ENCODE peak calls at places on chromosomes 6 and 20, in five cellular contexts. I, T, D, K and J are unnamed samples.
A peak's percentile ranks its signal among the peaks of the same experiment; 100 is the strongest.

GRCh38 chr6:131400054-131400781 is 172.8 kb upstream of the ARG1 start:
- DNase-seq in T (no peak), I (peak; percentile 93), D (no peak), K (peak; percentile 75), J (peak; percentile 93)

GRCh38 chr20:22908944-22909343 is 126.2 kb upstream of the SSTR4 start:
- DNase-seq in I (no peak), T (no peak), K (no peak), D (no peak), J (no peak)

GRCh38 chr6:33091957-33092356 is 16.2 kb downstream of the HLA-DPB1 start:
- DNase-seq in D (no peak), K (no peak), I (no peak), T (peak; percentile 39), J (no peak)

GRCh38 chr20:38870733-38871559 is 55.3 kb upstream of the FAM83D start:
- DNase-seq in D (peak; percentile 72), T (no peak), I (peak; percentile 44), K (peak; percentile 17), J (peak; percentile 2)

GRCh38 chr20:45538209-45538798 is 978 bp downstream of the WFDC6 start:
- DNase-seq in T (no peak), K (no peak), I (peak; percentile 90), D (no peak), J (no peak)

GRCh38 chr6:12605888-12606345 is 110.7 kb upstream of the PHACTR1 start:
- DNase-seq in T (no peak), K (peak; percentile 81), I (peak; percentile 61), D (no peak), J (peak; percentile 71)

GRCh38 chr20:32581839-32582658 is 3.1 kb downstream of the NOL4L start:
- DNase-seq in K (no peak), I (no peak), D (no peak), T (no peak), J (no peak)

GRCh38 chr6:127459231-127459641 is at the start of gene KIAA0408:
- DNase-seq in D (no peak), K (peak; percentile 82), I (peak; percentile 20), T (peak; percentile 52), J (peak; percentile 86)

GRCh38 chr6:35218021-35218420 is 4.3 kb downstream of the SCUBE3 start:
- DNase-seq in I (no peak), T (no peak), K (peak; percentile 58), D (no peak), J (peak; percentile 38)

GRCh38 chr6:73073238-73073637 is 152.1 kb downstream of the KHDC1L start:
- DNase-seq in T (no peak), K (no peak), D (no peak), I (peak; percentile 10), J (no peak)

GRCh38 chr20:36478137-36478905 is 63.0 kb upstream of the MYL9 start:
- DNase-seq in T (no peak), D (no peak), I (no peak), K (no peak), J (no peak)
- TF ChIP-seq CTCF in T (no peak), D (no peak), I (no peak), K (no peak), J (no peak)

DNA sequence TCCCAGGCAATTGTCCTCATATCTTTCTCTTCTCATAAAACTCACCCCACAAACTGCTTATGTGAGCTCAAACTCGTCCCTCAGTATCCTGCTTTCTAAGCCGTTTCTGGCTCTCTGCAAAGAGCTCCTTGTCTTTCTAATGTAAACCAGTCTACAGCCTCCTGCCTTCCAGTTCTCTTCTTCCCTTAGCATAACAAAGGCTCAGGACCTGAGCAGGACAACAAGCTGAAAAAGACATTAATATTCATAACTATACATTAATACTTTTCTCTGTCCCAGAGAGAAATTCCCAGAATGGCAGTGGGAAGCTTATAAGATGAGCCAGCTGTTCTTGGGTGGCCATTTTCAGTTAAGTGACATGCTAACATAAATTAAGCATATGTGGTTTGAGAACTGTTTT is 207.0 kb upstream of the TCF21 start:
- DNase-seq in T (no peak), D (no peak), K (no peak), I (no peak), J (no peak)
- H3K4me3 ChIP-seq in T (no peak overlapping the region), D (no peak overlapping the region), K (no peak overlapping the region), I (no peak overlapping the region), J (no peak overlapping the region)

DNA sequence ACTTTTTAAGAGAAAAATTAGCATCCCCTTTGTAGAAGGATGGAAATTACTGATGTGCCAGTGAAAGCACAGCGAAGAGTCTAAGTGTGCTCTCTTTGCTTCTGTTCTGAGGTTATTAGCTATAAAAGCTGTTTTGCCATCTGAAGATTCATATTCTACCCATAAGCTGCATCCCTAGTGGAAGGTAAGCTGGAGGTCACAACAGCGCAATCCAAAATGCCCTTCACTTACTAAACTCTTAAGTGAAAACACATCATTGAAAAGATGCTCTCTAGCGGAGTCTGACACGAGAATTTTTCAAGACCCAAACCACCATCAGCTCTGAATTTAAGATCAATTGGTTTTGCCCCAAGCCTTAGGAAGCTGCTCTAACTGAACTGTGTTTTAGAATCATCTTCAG is 113.5 kb downstream of the ZMYND8 start:
- DNase-seq in I (no peak), T (no peak), K (no peak), D (no peak), J (no peak)
- TF ChIP-seq CTCF in I (no peak), T (no peak), K (no peak), D (no peak), J (no peak)

DNA sequence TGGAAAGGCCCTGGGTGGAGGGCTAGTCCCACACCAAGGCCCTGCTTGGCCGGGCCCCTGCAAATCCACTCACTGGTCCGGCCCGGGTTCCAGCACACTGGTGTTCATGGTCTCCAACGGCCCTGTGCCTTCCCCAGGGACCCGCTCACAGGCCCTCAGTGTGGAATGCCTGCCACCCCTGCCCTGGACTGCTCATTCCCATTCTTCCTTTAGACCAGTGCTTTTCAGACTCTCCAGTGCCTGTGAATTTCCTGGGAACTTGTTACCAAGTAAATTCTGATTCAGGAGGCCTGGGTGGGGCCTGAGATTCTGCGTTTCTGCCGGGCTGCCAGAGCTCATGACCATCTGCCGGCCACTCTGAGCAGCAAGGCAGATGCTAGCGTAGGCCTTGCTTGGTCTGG is 5.7 kb upstream of the PXDC1 start:
- DNase-seq in T (no peak), K (no peak), D (no peak), I (no peak), J (no peak)
- H3K4me3 ChIP-seq in T (no peak overlapping the region), K (no peak overlapping the region), D (no peak overlapping the region), I (no peak overlapping the region), J (no peak overlapping the region)

DNA sequence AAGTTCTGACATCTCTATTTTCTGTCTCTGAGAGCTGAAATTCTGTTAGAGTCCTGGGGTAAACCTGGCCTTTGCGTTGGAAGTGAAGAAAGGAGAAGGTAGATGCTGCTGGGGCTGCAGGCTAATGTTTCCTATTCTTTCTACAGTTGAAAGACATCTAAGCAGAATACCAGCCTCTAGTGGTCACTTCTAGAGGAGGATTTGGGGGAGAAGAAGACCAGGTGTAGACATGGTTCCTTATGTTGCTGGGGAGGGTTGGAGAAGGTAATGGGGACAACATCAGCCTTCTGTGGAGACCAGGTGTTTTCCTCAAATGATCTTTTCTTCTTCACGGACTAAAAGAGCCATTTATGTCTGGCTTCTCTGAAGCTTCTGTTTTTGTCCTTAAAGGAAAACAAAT is 62.6 kb downstream of the BTBD3 start:
- DNase-seq in D (no peak), I (no peak), T (no peak), K (no peak), J (no peak)
- TF ChIP-seq CTCF in D (no peak), I (no peak), T (no peak), K (no peak), J (no peak)

GRCh38 chr20:53579266-53579580 is 14.4 kb downstream of the ZNF217 start:
- DNase-seq in D (no peak), K (no peak), I (no peak), T (no peak), J (no peak)

GRCh38 chr20:53578492-53579222 is 15.0 kb downstream of the ZNF217 start:
- DNase-seq in T (no peak), K (peak; percentile 96), D (no peak), I (peak; percentile 75), J (peak; percentile 94)

GRCh38 chr20:53580376-53581111 is 13.1 kb downstream of the ZNF217 start:
- DNase-seq in I (no peak), T (no peak), D (no peak), K (no peak), J (no peak)

GRCh38 chr20:53581444-53582311 is 12.0 kb downstream of the ZNF217 start:
- DNase-seq in D (peak; percentile 81), I (no peak), T (no peak), K (no peak), J (no peak)

DNA sequence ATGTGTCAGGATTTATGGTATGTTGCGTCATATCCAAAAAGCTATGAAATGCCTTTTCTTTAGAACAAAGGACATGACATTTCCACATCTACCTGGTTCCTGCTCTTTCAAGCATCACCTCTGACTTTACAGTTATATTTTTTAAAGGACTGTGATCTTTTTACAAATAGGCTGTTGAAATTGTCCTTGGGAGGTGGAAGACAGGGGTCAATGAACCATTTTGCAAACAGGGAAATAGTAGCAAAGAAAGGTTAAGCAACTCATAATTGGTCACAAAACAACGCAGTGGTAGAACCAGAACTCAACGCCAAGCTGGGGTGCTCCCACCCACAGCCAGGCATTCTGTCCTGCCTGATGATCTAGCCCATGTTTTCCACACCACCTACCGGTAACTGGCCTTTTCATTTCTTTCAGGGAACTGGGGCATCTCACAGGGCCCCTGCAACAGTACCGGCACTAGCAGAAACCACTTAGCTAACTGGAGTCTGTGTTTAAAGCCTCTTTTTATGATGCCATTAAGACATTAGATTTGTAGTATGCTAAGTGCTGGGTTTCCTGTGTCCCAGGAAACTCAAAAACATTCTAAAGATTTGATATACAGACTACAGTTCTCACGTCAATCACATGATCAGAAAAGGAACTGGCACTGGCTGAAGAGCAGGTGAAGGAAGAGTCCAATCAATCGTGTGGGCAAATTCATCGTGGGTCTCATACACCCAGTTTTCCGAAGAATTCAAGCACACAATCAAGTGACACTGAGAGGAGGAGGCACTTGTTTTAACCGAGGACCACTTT is 13.9 kb downstream of the ZNF217 start:
- DNase-seq in D (no peak), I (peak; percentile 80), T (peak; percentile 37), K (peak; percentile 91), J (peak; percentile 85)
- H3K4me3 ChIP-seq in D (peak overlapping the region; percentile 35), I (no peak overlapping the region), T (no peak overlapping the region), K (peak overlapping the region; percentile 4), J (no peak overlapping the region)

DNA sequence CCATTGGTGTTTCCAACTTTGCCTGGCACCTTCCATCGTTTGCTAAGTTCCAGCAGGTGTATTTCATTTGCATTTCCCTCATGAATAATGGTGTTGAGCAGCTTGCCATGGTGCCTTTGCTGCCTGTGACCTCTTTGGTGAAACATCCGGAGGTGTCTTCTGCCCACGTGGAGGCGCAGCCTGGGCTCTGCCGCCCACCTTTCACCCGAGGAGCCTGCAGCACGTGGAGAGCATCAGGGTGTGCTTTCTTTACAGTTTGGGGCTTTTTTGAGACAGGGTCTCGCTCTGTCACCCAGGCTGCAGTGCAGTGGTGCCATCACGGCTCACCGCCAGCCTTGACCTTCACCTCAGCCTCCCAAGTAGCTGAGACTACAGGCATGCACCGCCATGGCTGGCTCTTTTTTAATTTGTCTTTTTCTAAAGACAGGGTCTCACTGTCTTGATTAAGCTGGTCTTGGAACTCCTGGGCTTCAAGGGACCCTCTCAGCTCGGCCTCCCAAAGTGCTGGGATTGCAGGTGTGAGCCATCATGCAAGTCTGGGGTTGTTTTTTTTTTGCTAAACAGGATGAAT is 3.0 kb upstream of the ADRM1 start:
- DNase-seq in D (no peak), K (no peak), T (no peak), I (no peak), J (no peak)
- TF ChIP-seq CTCF in D (no peak), K (no peak), T (no peak), I (no peak), J (no peak)